ENCODE peak calls at places on chromosomes 7 and 10, in five cellular contexts. One of them, this sample, is unnamed.

GRCh38 chr10:34121974-34122282 is 693.2 kb downstream of the PARD3 start:
- DNase-seq in neuronal stem cell: no peak
- DNase-seq in NB4: no peak
- DNase-seq in mammary epithelial cell: no peak
- DNase-seq in mesendoderm: no peak
- DNase-seq in this sample: no peak

GRCh38 chr7:100360102-100360607 is 2.2 kb downstream of the PILRB start:
- DNase-seq in mammary epithelial cell: no peak
- DNase-seq in NB4: peak; percentile 58
- DNase-seq in mesendoderm: no peak
- DNase-seq in neuronal stem cell: no peak
- DNase-seq in this sample: no peak

GRCh38 chr10:82190432-82191260 is 315.7 kb downstream of the NRG3 start:
- DNase-seq in mesendoderm: peak; percentile 30
- DNase-seq in mammary epithelial cell: no peak
- DNase-seq in neuronal stem cell: no peak
- DNase-seq in NB4: no peak
- DNase-seq in this sample: no peak

GRCh38 chr7:115356139-115356746 is 434.3 kb downstream of the MDFIC start:
- DNase-seq in mammary epithelial cell: no peak
- DNase-seq in NB4: peak; percentile 47
- DNase-seq in mesendoderm: peak; percentile 40
- DNase-seq in neuronal stem cell: no peak
- DNase-seq in this sample: no peak

GRCh38 chr7:74051629-74052410 is 23.8 kb downstream of the ELN start:
- DNase-seq in mesendoderm: peak; percentile 76
- DNase-seq in mammary epithelial cell: no peak
- DNase-seq in NB4: peak; percentile 67
- DNase-seq in neuronal stem cell: no peak
- DNase-seq in this sample: no peak

GRCh38 chr7:80450621-80451308 is 61.1 kb downstream of the GNAT3 start:
- DNase-seq in mammary epithelial cell: peak; percentile 41
- DNase-seq in mesendoderm: no peak
- DNase-seq in neuronal stem cell: no peak
- DNase-seq in NB4: peak; percentile 68
- DNase-seq in this sample: no peak

GRCh38 chr7:771241-772004 is 44.3 kb upstream of the PRKAR1B start:
- DNase-seq in mesendoderm: no peak
- DNase-seq in mammary epithelial cell: no peak
- DNase-seq in neuronal stem cell: no peak
- DNase-seq in NB4: no peak
- DNase-seq in this sample: no peak

GRCh38 chr10:130568246-130568645 is 432.1 kb downstream of the GLRX3 start:
- DNase-seq in mesendoderm: no peak
- DNase-seq in NB4: no peak
- DNase-seq in neuronal stem cell: no peak
- DNase-seq in mammary epithelial cell: no peak
- DNase-seq in this sample: no peak

GRCh38 chr7:15280078-15280734 is 281.6 kb downstream of the AGMO start:
- DNase-seq in mesendoderm: peak; percentile 27
- DNase-seq in mammary epithelial cell: no peak
- DNase-seq in NB4: no peak
- DNase-seq in neuronal stem cell: no peak
- DNase-seq in this sample: no peak

GRCh38 chr10:47288236-47288635 is 11.8 kb upstream of the GDF10 start:
- DNase-seq in NB4: no peak
- DNase-seq in mesendoderm: no peak
- DNase-seq in mammary epithelial cell: no peak
- DNase-seq in neuronal stem cell: no peak
- DNase-seq in this sample: no peak

GRCh38 chr7:56447864-56448693 is 331.9 kb upstream of the NUPR2 start:
- DNase-seq in neuronal stem cell: no peak
- DNase-seq in mesendoderm: no peak
- DNase-seq in mammary epithelial cell: no peak
- DNase-seq in NB4: peak; percentile 6
- DNase-seq in this sample: no peak

GRCh38 chr7:154789404-154789803 is 213.5 kb downstream of the PAXIP1 start:
- DNase-seq in NB4: peak; percentile 15
- DNase-seq in mammary epithelial cell: no peak
- DNase-seq in mesendoderm: peak; percentile 44
- DNase-seq in neuronal stem cell: peak; percentile 30
- DNase-seq in this sample: no peak

GRCh38 chr10:122494833-122495232 is 33.5 kb downstream of the HTRA1 start:
- DNase-seq in neuronal stem cell: no peak
- DNase-seq in mesendoderm: no peak
- DNase-seq in mammary epithelial cell: peak; percentile 87
- DNase-seq in NB4: no peak
- DNase-seq in this sample: no peak

GRCh38 chr10:94066411-94066810 is 72.7 kb downstream of the PLCE1 start:
- DNase-seq in NB4: peak; percentile 53
- DNase-seq in mammary epithelial cell: peak; percentile 5
- DNase-seq in mesendoderm: peak; percentile 69
- DNase-seq in neuronal stem cell: peak; percentile 57
- DNase-seq in this sample: no peak

GRCh38 chr7:653829-654764 is 72.4 kb upstream of the DNAAF5 start:
- DNase-seq in NB4: no peak
- DNase-seq in neuronal stem cell: no peak
- DNase-seq in mesendoderm: no peak
- DNase-seq in mammary epithelial cell: no peak
- DNase-seq in this sample: no peak

GRCh38 chr7:325051-325798 is 35.3 kb downstream of the FOXL3 start:
- DNase-seq in NB4: no peak
- DNase-seq in mesendoderm: no peak
- DNase-seq in mammary epithelial cell: no peak
- DNase-seq in neuronal stem cell: no peak
- DNase-seq in this sample: no peak

GRCh38 chr7:42097756-42098155 is 139.3 kb downstream of the GLI3 start:
- DNase-seq in neuronal stem cell: no peak
- DNase-seq in mesendoderm: peak; percentile 61
- DNase-seq in NB4: peak; percentile 89
- DNase-seq in mammary epithelial cell: peak; percentile 98
- DNase-seq in this sample: no peak

GRCh38 chr7:63071396-63071795 is 927.3 kb upstream of the ZNF722 start:
- DNase-seq in neuronal stem cell: no peak
- DNase-seq in mesendoderm: no peak
- DNase-seq in NB4: no peak
- DNase-seq in mammary epithelial cell: no peak
- DNase-seq in this sample: no peak

GRCh38 chr7:133602291-133602690 is 349.4 kb downstream of the EXOC4 start:
- DNase-seq in mesendoderm: no peak
- DNase-seq in NB4: no peak
- DNase-seq in mammary epithelial cell: peak; percentile 26
- DNase-seq in neuronal stem cell: no peak
- DNase-seq in this sample: no peak

GRCh38 chr10:60707841-60708240 is 70.4 kb upstream of the CDK1 start:
- DNase-seq in mesendoderm: no peak
- DNase-seq in mammary epithelial cell: no peak
- DNase-seq in neuronal stem cell: no peak
- DNase-seq in NB4: no peak
- DNase-seq in this sample: no peak

GRCh38 chr7:24381919-24382505 is 98.0 kb downstream of the NPY start:
- DNase-seq in NB4: peak; percentile 35
- DNase-seq in mammary epithelial cell: peak; percentile 12
- DNase-seq in neuronal stem cell: no peak
- DNase-seq in mesendoderm: peak; percentile 53
- DNase-seq in this sample: no peak

GRCh38 chr10:103845983-103846382 is 9.4 kb downstream of the SH3PXD2A start:
- DNase-seq in mesendoderm: no peak
- DNase-seq in mammary epithelial cell: no peak
- DNase-seq in NB4: peak; percentile 54
- DNase-seq in neuronal stem cell: no peak
- DNase-seq in this sample: no peak

GRCh38 chr7:141754939-141755338 is 9.0 kb upstream of the TAS2R3 start:
- DNase-seq in mammary epithelial cell: peak; percentile 11
- DNase-seq in neuronal stem cell: peak; percentile 9
- DNase-seq in mesendoderm: peak; percentile 70
- DNase-seq in NB4: peak; percentile 61
- DNase-seq in this sample: no peak

GRCh38 chr7:41870505-41871138 is 167.7 kb upstream of the INHBA start:
- DNase-seq in mesendoderm: no peak
- DNase-seq in neuronal stem cell: no peak
- DNase-seq in mammary epithelial cell: peak; percentile 75
- DNase-seq in NB4: no peak
- DNase-seq in this sample: no peak

GRCh38 chr7:158766570-158767281 is 62.1 kb upstream of the NCAPG2 start:
- DNase-seq in mammary epithelial cell: no peak
- DNase-seq in mesendoderm: no peak
- DNase-seq in NB4: no peak
- DNase-seq in neuronal stem cell: no peak
- DNase-seq in this sample: no peak

GRCh38 chr7:22238354-22239311 is 118.3 kb downstream of the RAPGEF5 start:
- DNase-seq in mesendoderm: no peak
- DNase-seq in mammary epithelial cell: peak; percentile 16
- DNase-seq in NB4: no peak
- DNase-seq in neuronal stem cell: no peak
- DNase-seq in this sample: no peak

GRCh38 chr7:132500727-132501410 is 75.4 kb downstream of the PLXNA4 start:
- DNase-seq in neuronal stem cell: no peak
- DNase-seq in mammary epithelial cell: no peak
- DNase-seq in mesendoderm: peak; percentile 67
- DNase-seq in NB4: no peak
- DNase-seq in this sample: no peak

GRCh38 chr7:130829415-130829814 is 95.4 kb upstream of the KLF14 start:
- DNase-seq in NB4: no peak
- DNase-seq in mesendoderm: no peak
- DNase-seq in neuronal stem cell: no peak
- DNase-seq in mammary epithelial cell: no peak
- DNase-seq in this sample: no peak

GRCh38 chr7:84291756-84292155 is 97.2 kb upstream of the SEMA3A start:
- DNase-seq in NB4: no peak
- DNase-seq in mesendoderm: peak; percentile 34
- DNase-seq in neuronal stem cell: peak; percentile 52
- DNase-seq in mammary epithelial cell: no peak
- DNase-seq in this sample: peak; percentile 16

GRCh38 chr7:86600506-86601290 is 43.0 kb upstream of the GRM3 start:
- DNase-seq in NB4: no peak
- DNase-seq in mesendoderm: peak; percentile 26
- DNase-seq in mammary epithelial cell: no peak
- DNase-seq in neuronal stem cell: no peak
- DNase-seq in this sample: no peak

GRCh38 chr10:68598978-68599753 is 39.0 kb downstream of the TET1 start:
- DNase-seq in mesendoderm: peak; percentile 36
- DNase-seq in neuronal stem cell: no peak
- DNase-seq in NB4: no peak
- DNase-seq in mammary epithelial cell: peak; percentile 41
- DNase-seq in this sample: no peak

GRCh38 chr7:886626-887487 is 10.5 kb downstream of the GET4 start:
- DNase-seq in neuronal stem cell: no peak
- DNase-seq in mammary epithelial cell: no peak
- DNase-seq in mesendoderm: no peak
- DNase-seq in NB4: no peak
- DNase-seq in this sample: no peak

GRCh38 chr10:15660990-15661389 is 58.7 kb downstream of the ITGA8 start:
- DNase-seq in NB4: no peak
- DNase-seq in neuronal stem cell: no peak
- DNase-seq in mammary epithelial cell: no peak
- DNase-seq in mesendoderm: peak; percentile 51
- DNase-seq in this sample: no peak

GRCh38 chr10:15658099-15658702 is 61.5 kb downstream of the ITGA8 start:
- DNase-seq in mammary epithelial cell: no peak
- DNase-seq in mesendoderm: no peak
- DNase-seq in NB4: no peak
- DNase-seq in neuronal stem cell: no peak
- DNase-seq in this sample: no peak

GRCh38 chr10:15661574-15661973 is 58.1 kb downstream of the ITGA8 start:
- DNase-seq in neuronal stem cell: no peak
- DNase-seq in mesendoderm: no peak
- DNase-seq in mammary epithelial cell: no peak
- DNase-seq in NB4: no peak
- DNase-seq in this sample: no peak
- H3K4me3 ChIP-seq in neuronal stem cell: no peak overlapping the region
- H3K4me3 ChIP-seq in mesendoderm: no peak overlapping the region
- H3K4me3 ChIP-seq in mammary epithelial cell: no peak overlapping the region
- H3K4me3 ChIP-seq in NB4: no peak overlapping the region
- H3K4me3 ChIP-seq in this sample: no peak overlapping the region

DNA sequence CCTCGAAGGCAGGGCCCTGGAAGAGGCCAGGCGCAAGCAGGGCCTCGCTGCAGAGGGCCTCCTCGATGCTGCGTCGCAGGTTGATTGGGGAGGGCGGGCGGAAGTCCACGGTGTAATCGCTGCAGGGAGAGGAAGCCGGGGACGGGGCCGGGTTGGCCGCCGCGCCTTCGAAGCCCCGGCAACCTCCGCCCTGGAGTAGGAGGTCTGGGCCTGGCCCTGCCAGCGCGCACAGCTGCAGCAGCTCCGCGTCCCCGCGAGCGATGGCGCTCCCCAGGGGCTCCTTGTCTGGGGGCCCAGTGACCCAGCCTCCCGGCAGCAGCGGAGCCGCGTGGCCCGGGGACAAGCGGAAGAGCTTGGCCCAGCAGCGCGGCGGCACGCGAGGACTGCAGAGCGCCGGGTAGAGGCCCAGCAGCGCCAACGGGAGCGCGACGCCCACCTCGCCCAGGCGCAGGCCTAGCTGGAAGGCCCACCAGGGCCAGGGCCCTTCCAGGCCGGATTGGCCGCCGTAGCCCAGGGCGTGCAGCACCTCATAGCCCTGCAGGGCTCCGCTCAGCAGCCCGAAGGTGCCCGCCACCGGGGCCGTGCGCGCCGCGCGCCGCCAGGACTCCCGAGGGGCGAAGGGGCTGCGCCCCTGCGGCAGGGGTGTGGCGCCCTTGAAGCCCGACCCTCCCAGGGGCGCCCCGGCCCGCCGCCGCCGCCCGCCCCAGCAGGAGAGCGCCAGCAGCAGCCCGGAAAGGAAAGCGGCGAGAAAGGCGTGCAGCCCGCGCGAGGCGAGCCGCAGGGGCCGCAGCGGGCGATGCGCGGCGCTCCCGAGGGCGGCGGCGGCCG is 7.8 kb upstream of the RBM28 start:
- DNase-seq in mammary epithelial cell: no peak
- DNase-seq in NB4: no peak
- DNase-seq in mesendoderm: peak; percentile 40
- DNase-seq in neuronal stem cell: no peak
- DNase-seq in this sample: no peak
- H3K4me3 ChIP-seq in mammary epithelial cell: no peak overlapping the region
- H3K4me3 ChIP-seq in NB4: no peak overlapping the region
- H3K4me3 ChIP-seq in mesendoderm: no peak overlapping the region
- H3K4me3 ChIP-seq in neuronal stem cell: no peak overlapping the region
- H3K4me3 ChIP-seq in this sample: no peak overlapping the region

DNA sequence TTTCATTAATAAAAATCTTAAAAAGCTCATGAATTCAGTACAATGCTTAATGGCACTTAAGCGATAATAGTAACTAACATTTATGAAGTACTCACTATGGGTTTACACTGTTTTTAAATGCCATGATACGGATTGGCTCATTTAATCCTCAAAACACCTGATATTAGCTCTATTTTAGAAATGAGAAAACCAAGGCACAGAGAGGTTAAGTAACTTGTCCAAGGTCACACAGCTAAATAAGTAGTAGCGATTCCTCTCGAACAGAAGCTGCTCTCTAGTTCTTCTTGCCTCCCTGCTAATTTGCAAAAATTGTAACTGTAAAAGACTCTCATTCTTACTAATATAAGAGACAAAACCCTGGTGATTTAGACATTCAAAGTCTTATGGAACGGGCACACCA is 110.7 kb upstream of the RHEB start:
- DNase-seq in NB4: no peak
- DNase-seq in neuronal stem cell: no peak
- DNase-seq in mammary epithelial cell: no peak
- DNase-seq in mesendoderm: no peak
- DNase-seq in this sample: no peak
- H3K4me3 ChIP-seq in NB4: no peak overlapping the region
- H3K4me3 ChIP-seq in neuronal stem cell: peak overlapping the region; percentile 67
- H3K4me3 ChIP-seq in mammary epithelial cell: peak overlapping the region; percentile 79
- H3K4me3 ChIP-seq in mesendoderm: no peak overlapping the region
- H3K4me3 ChIP-seq in this sample: peak overlapping the region; percentile 92

GRCh38 chr7:82098410-82098809 is 328.6 kb upstream of the HGF start:
- DNase-seq in mammary epithelial cell: no peak
- DNase-seq in neuronal stem cell: no peak
- DNase-seq in mesendoderm: no peak
- DNase-seq in NB4: peak; percentile 10
- DNase-seq in this sample: no peak
- H3K4me3 ChIP-seq in mammary epithelial cell: no peak overlapping the region
- H3K4me3 ChIP-seq in neuronal stem cell: no peak overlapping the region
- H3K4me3 ChIP-seq in mesendoderm: no peak overlapping the region
- H3K4me3 ChIP-seq in NB4: no peak overlapping the region
- H3K4me3 ChIP-seq in this sample: no peak overlapping the region

This sample was measured in retinal pigment epithelial cell.